ENCODE peak calls at places on chromosomes 1 and 21, in seven cellular contexts. H is OCI-M1; M is Caco-2; T is fibroblast of the aortic adventitia; U is Ammon's horn; F is stimulated activated CD8-positive, alpha-beta memory T cell treated with anti-CD3 and anti-CD28 coated beads, Interleukin-2, amount 100 ng/mL, for 1 hour; R is RWPE1. Y is an unnamed sample.
A peak's percentile ranks its signal among the peaks of the same experiment; 100 is the strongest.

GRCh38 chr1:33175865-33176264 is 6.0 kb downstream of the TRIM62 start:
- DNase-seq in T (no peak), H (no peak), F (no peak), R (no peak), M (no peak), U (no peak), Y (no peak)

GRCh38 chr1:183724350-183725042 is 71.4 kb upstream of the APOBEC4 start:
- DNase-seq in H (no peak), T (no peak), M (no peak), R (no peak), U (no peak), F (no peak), Y (no peak)

GRCh38 chr1:218266356-218266755 is 18.7 kb upstream of the RRP15 start:
- DNase-seq in M (no peak), F (no peak), H (no peak), U (no peak), R (no peak), T (peak; percentile 10), Y (peak; percentile 11)

GRCh38 chr1:8970870-8971337 is 25.2 kb downstream of the CA6 start:
- DNase-seq in T (no peak), H (no peak), M (no peak), U (no peak), F (no peak), R (no peak), Y (no peak)

GRCh38 chr1:36872858-36873257 is 161.5 kb downstream of the GRIK3 start:
- DNase-seq in M (no peak), U (no peak), T (no peak), R (no peak), H (no peak), F (no peak), Y (no peak)

GRCh38 chr1:207172885-207173284 is 68.9 kb downstream of the C4BPA start:
- DNase-seq in M (no peak), F (no peak), R (no peak), H (peak; percentile 28), T (no peak), U (no peak), Y (no peak)

GRCh38 chr1:46582972-46583371 is 21.1 kb downstream of the MKNK1 start:
- DNase-seq in F (no peak), M (no peak), R (no peak), U (no peak), H (peak; percentile 75), T (no peak), Y (peak; percentile 66)

GRCh38 chr1:203402609-203403337 is 51.9 kb upstream of the FMOD start:
- DNase-seq in U (peak; percentile 25), F (no peak), R (peak; percentile 73), M (no peak), H (peak; percentile 86), T (peak; percentile 95), Y (peak; percentile 88)

GRCh38 chr1:236284291-236284711 is 2.5 kb upstream of the ERO1B start:
- DNase-seq in M (no peak), F (no peak), U (peak; percentile 12), T (no peak), H (peak; percentile 70), R (no peak), Y (no peak)

GRCh38 chr1:31764307-31765040 is at the start of gene ADGRB2:
- DNase-seq in H (no peak), F (no peak), R (no peak), U (no peak), T (no peak), M (no peak), Y (no peak)

GRCh38 chr21:43362928-43363314 is 64.0 kb downstream of the SIK1 start:
- DNase-seq in T (no peak), U (no peak), M (no peak), H (peak; percentile 88), F (no peak), R (no peak), Y (no peak)

GRCh38 chr1:39919545-39919944 is 17.8 kb upstream of the MYCL start:
- DNase-seq in T (peak; percentile 65), F (peak; percentile 8), U (peak; percentile 70), R (peak; percentile 87), M (peak; percentile 53), H (peak; percentile 76), Y (peak; percentile 86)

GRCh38 chr1:7930547-7931445 is 9.8 kb downstream of the TNFRSF9 start:
- DNase-seq in H (no peak), F (no peak), U (no peak), T (no peak), R (no peak), M (no peak), Y (no peak)

GRCh38 chr21:42525228-42525604 is 11.6 kb downstream of the SLC37A1 start:
- DNase-seq in U (no peak), M (no peak), T (peak; percentile 15), F (no peak), R (no peak), H (no peak), Y (no peak)

GRCh38 chr1:111142358-111142975 is 2.4 kb downstream of the CEPT1 start:
- DNase-seq in U (no peak), R (no peak), T (no peak), F (no peak), H (no peak), M (no peak), Y (no peak)

GRCh38 chr21:33988237-33988835 is 72.7 kb upstream of the ATP5PO start:
- DNase-seq in F (no peak), M (no peak), R (no peak), U (no peak), T (no peak), H (no peak), Y (no peak)

GRCh38 chr1:5879421-5879820 is 112.8 kb downstream of the NPHP4 start:
- DNase-seq in R (no peak), H (no peak), F (no peak), M (no peak), T (no peak), U (no peak), Y (no peak)

GRCh38 chr21:25234857-25235801 is 372.2 kb downstream of the MRPL39 start:
- DNase-seq in U (no peak), M (no peak), F (no peak), H (peak; percentile 80), R (no peak), T (no peak), Y (no peak)

Y was measured in amniotic epithelial cell.